ENCODE peak calls at places on chromosomes 13 and 19, in ten cellular contexts. T is IMR-90, U is ovary, F is colonic mucosa, L is psoas muscle, S is astrocyte of the spinal cord, X is Panc1, O is heart left ventricle, N is kidney, B is SK-N-SH. G is an unnamed sample.
A peak's percentile ranks its signal among the peaks of the same experiment; 100 is the strongest.

GRCh38 chr19:18725755-18726416 is 42.4 kb downstream of the CRTC1 start:
- DNase-seq in T (no peak), U (peak; percentile 91), F (no peak), L (peak; percentile 84), S (no peak), X (no peak), O (no peak), N (peak; percentile 53), B (no peak), G (no peak)

GRCh38 chr13:38399540-38399939 is 49.9 kb downstream of the UFM1 start:
- DNase-seq in T (no peak), U (no peak), F (no peak), L (no peak), S (no peak), X (no peak), O (no peak), N (no peak), B (no peak), G (no peak)

GRCh38 chr19:14559916-14560775 is 11.7 kb downstream of the NDUFB7 start:
- DNase-seq in T (no peak), U (no peak), F (no peak), L (peak; percentile 90), S (no peak), X (no peak), O (peak; percentile 78), N (no peak), B (no peak), G (no peak)

GRCh38 chr19:18173572-18174294 is at the start of gene IFI30:
- DNase-seq in T (no peak), U (peak; percentile 84), F (peak; percentile 85), L (peak; percentile 82), S (no peak), X (no peak), O (peak; percentile 74), N (peak; percentile 95), B (peak; percentile 88), G (peak; percentile 39)

GRCh38 chr13:58876473-58876872 is 1244.9 kb downstream of the PCDH17 start:
- DNase-seq in T (no peak), U (no peak), F (no peak), L (no peak), S (no peak), X (no peak), O (no peak), N (no peak), B (no peak), G (no peak)

GRCh38 chr13:40153516-40153915 is 498.1 kb downstream of the COG6 start:
- DNase-seq in T (no peak), U (no peak), F (no peak), L (no peak), S (no peak), X (no peak), O (peak; percentile 46), N (no peak), B (no peak), G (no peak)

GRCh38 chr13:65585346-65585745 is 1644.8 kb downstream of the PCDH9 start:
- DNase-seq in T (no peak), U (no peak), F (no peak), L (no peak), S (no peak), X (no peak), O (no peak), N (no peak), B (no peak), G (no peak)

GRCh38 chr19:7629347-7630054 is at the start of the genes PET100 and XAB2:
- DNase-seq in T (peak; percentile 99), U (peak; percentile 97), F (peak; percentile 97), L (peak; percentile 98), S (peak; percentile 99), X (peak; percentile 92), O (peak; percentile 97), N (peak; percentile 98), B (peak; percentile 97), G (peak; percentile 99)

GRCh38 chr13:30520571-30520970 is 54.8 kb upstream of the HMGB1 start:
- DNase-seq in T (peak; percentile 85), U (no peak), F (no peak), L (no peak), S (peak; percentile 32), X (no peak), O (no peak), N (no peak), B (no peak), G (peak; percentile 22)

GRCh38 chr13:105702441-105702840 is 833.0 kb downstream of the EFNB2 start:
- DNase-seq in T (no peak), U (no peak), F (no peak), L (no peak), S (no peak), X (no peak), O (no peak), N (no peak), B (no peak), G (no peak)

GRCh38 chr13:36850790-36851438 is 31.9 kb downstream of the RFXAP start:
- DNase-seq in T (no peak), U (no peak), F (peak; percentile 29), L (no peak), S (no peak), X (no peak), O (no peak), N (no peak), B (peak; percentile 24), G (peak; percentile 13)

GRCh38 chr19:7914099-7914498 is 531 bp upstream of the TGFBR3L start:
- DNase-seq in T (no peak), U (no peak), F (no peak), L (no peak), S (no peak), X (no peak), O (peak; percentile 24), N (no peak), B (no peak), G (no peak)

GRCh38 chr13:97000295-97000925 is 6.1 kb upstream of the OXGR1 start:
- DNase-seq in T (peak; percentile 19), U (no peak), F (no peak), L (no peak), S (no peak), X (no peak), O (no peak), N (no peak), B (no peak), G (peak; percentile 73)

GRCh38 chr19:38049105-38049649 is 142.2 kb downstream of the SIPA1L3 start:
- DNase-seq in T (no peak), U (no peak), F (no peak), L (no peak), S (peak; percentile 37), X (no peak), O (no peak), N (no peak), B (no peak), G (peak; percentile 39)

GRCh38 chr19:37537391-37537947 is 30.7 kb downstream of the ZNF793 start:
- DNase-seq in T (no peak), U (no peak), F (no peak), L (no peak), S (no peak), X (no peak), O (no peak), N (no peak), B (no peak), G (peak; percentile 7)

GRCh38 chr19:42542791-42543190 is 14.5 kb upstream of the CEACAM1 start:
- DNase-seq in T (no peak), U (no peak), F (no peak), L (no peak), S (no peak), X (no peak), O (no peak), N (no peak), B (no peak), G (no peak)
- TF ChIP-seq CTCF in T (no peak), U (no peak), F (no peak), L (no peak), S (no peak), X (peak; percentile 9), O (no peak), N (no peak), B (no peak), G (no peak)

GRCh38 chr13:99970761-99971575 is 599 bp downstream of the ZIC5 start:
- DNase-seq in T (no peak), U (no peak), F (peak; percentile 17), L (no peak), S (no peak), X (no peak), O (no peak), N (no peak), B (peak; percentile 50), G (no peak)

GRCh38 chr13:99973163-99973785 is 1.7 kb upstream of the ZIC5 start:
- DNase-seq in T (no peak), U (no peak), F (no peak), L (no peak), S (no peak), X (no peak), O (no peak), N (no peak), B (peak; percentile 20), G (no peak)

GRCh38 chr13:99971576-99972189 is at the start of gene ZIC5:
- DNase-seq in T (no peak), U (no peak), F (peak; percentile 14), L (no peak), S (peak; percentile 83), X (no peak), O (no peak), N (no peak), B (peak; percentile 38), G (no peak)

GRCh38 chr13:99973786-99974185 is 2.2 kb upstream of the ZIC5 start:
- DNase-seq in T (no peak), U (no peak), F (no peak), L (no peak), S (no peak), X (no peak), O (no peak), N (no peak), B (no peak), G (no peak)

DNA sequence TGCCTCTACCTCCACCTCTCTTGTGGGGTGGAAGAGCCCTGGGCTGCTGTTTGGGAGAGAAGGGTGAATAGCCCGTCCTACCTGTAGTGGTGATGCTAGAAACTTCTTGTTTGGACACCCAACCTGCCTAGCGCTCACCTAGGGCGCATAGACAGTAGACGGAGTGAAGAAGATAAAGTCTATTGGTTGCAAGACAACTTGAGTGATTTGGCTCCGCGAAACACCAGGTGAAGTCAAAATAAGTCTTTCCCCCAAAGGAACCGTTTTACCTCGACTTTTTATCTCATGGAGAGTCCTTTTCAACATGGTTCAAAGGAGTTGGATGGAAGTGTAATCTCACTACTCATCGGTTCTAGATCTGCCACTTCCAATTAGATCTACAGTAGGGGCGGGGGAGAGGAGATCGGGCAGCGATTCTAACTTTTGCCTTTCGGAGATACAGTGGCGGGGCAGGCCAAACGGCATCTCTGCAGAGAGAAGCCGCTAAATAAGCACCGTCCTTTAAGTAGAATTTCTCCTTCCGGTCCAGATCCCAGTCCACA is 694 bp upstream of the ZIC5 start:
- DNase-seq in T (no peak), U (no peak), F (peak; percentile 16), L (no peak), S (no peak), X (no peak), O (no peak), N (no peak), B (peak; percentile 23), G (no peak)
- H3K4me3 ChIP-seq in T (no peak overlapping the region), U (no peak overlapping the region), F (no peak overlapping the region), L (no peak overlapping the region), S (peak overlapping the region; percentile 34), X (no peak overlapping the region), O (peak overlapping the region; percentile 1), N (no peak overlapping the region), B (no peak overlapping the region), G (no peak overlapping the region)

GRCh38 chr13:110925023-110925608 is 10.2 kb upstream of the ANKRD10 start:
- DNase-seq in T (no peak), U (no peak), F (no peak), L (no peak), S (peak; percentile 9), X (no peak), O (no peak), N (no peak), B (no peak), G (peak; percentile 15)
- TF ChIP-seq CTCF in T (peak; percentile 25), U (no peak), F (no peak), L (peak; percentile 32), S (peak; percentile 26), X (peak; percentile 24), O (no peak), N (no peak), B (peak; percentile 35), G (peak; percentile 8)

GRCh38 chr19:42048992-42049391 is 21.0 kb downstream of the GRIK5 start:
- DNase-seq in T (no peak), U (no peak), F (peak; percentile 64), L (no peak), S (no peak), X (no peak), O (no peak), N (no peak), B (no peak), G (no peak)
- H3K4me3 ChIP-seq in T (no peak overlapping the region), U (no peak overlapping the region), F (peak overlapping the region; percentile 3), L (no peak overlapping the region), S (no peak overlapping the region), X (peak overlapping the region; percentile 32), O (no peak overlapping the region), N (no peak overlapping the region), B (no peak overlapping the region), G (no peak overlapping the region)

G was measured in fibroblast of pulmonary artery.